ENCODE peak calls at places on chromosomes 12 and 14, in four cellular contexts. F is Daoy; L is stimulated activated CD4-positive, alpha-beta T cell treated with anti-CD3 and anti-CD28 coated beads, Interleukin-12 subunit alpha, Interleukin-12 subunit beta, amount 100 ng/mL, for 4 hours; J is stomach. T is an unnamed sample.

GRCh38 chr14:93012516-93013367 is 89.8 kb downstream of the CHGA start:
- DNase-seq in L (no peak), F (no peak), J (no peak), T (no peak)

GRCh38 chr12:57368349-57369095 is 62.3 kb downstream of the R3HDM2 start:
- DNase-seq in L (no peak), F (no peak), J (no peak), T (no peak)

GRCh38 chr12:67650127-67650495 is 1.6 kb downstream of the DYRK2 start:
- DNase-seq in F (no peak), L (no peak), J (no peak), T (peak)

GRCh38 chr12:113366827-113367226 is 8.4 kb downstream of the PLBD2 start:
- DNase-seq in J (no peak), L (no peak), F (no peak), T (peak)

GRCh38 chr12:4269279-4269991 is 4.1 kb upstream of the CCND2 start:
- DNase-seq in F (peak), L (peak), J (peak), T (peak)

GRCh38 chr12:3137814-3138445 is 60.8 kb downstream of the TSPAN9 start:
- DNase-seq in F (no peak), J (no peak), L (no peak), T (no peak)

GRCh38 chr12:122062832-122063690 is 15.5 kb upstream of the MLXIP start:
- DNase-seq in L (no peak), J (peak), F (peak), T (peak)

GRCh38 chr12:123621619-123622530 is 11.6 kb downstream of the EIF2B1 start:
- DNase-seq in L (no peak), F (no peak), J (no peak), T (no peak)

GRCh38 chr14:59103396-59103795 is 85.1 kb upstream of the DAAM1 start:
- DNase-seq in L (no peak), J (no peak), F (no peak), T (no peak)

GRCh38 chr14:85250369-85250768 is 279.6 kb upstream of the FLRT2 start:
- DNase-seq in L (no peak), J (no peak), F (no peak), T (no peak)

T was measured in left ventricle myocardium inferior.